ENCODE peak calls at places on chromosomes 11 and 22, in six cellular contexts. R is tibial artery, X is cardiac muscle cell, U is spleen, L is heart left ventricle, A is PC-3. M is an unnamed sample. For H3K4me1, the result is how much of the 10 kb centered on the place peaks cover.

GRCh38 chr22:48559647-48560388 is 1267.9 kb downstream of the BRD1 start:
- DNase-seq in R (no peak), X (no peak), U (no peak), L (no peak), A (no peak), M (peak)

GRCh38 chr11:47393163-47394049 is 15.0 kb upstream of the SLC39A13 start:
- DNase-seq in R (peak), X (peak), U (peak), L (peak), A (no peak), M (peak)

GRCh38 chr22:38504731-38505594 is 1.1 kb downstream of the DDX17 start:
- DNase-seq in R (peak), X (peak), U (peak), L (peak), A (no peak), M (peak)

GRCh38 chr22:48090332-48090672 is 1327.9 kb downstream of the TBC1D22A start:
- DNase-seq in R (no peak), X (no peak), U (no peak), L (no peak), A (no peak), M (no peak)

GRCh38 chr11:35583126-35583525 is 35.1 kb upstream of the FJX1 start:
- DNase-seq in R (no peak), X (peak), U (no peak), L (no peak), A (peak), M (no peak)

GRCh38 chr11:129611661-129612566 is 203.7 kb upstream of the TMEM45B start:
- DNase-seq in R (no peak), X (no peak), U (no peak), L (no peak), A (peak), M (no peak)

GRCh38 chr11:42524534-42525227 is 787.1 kb upstream of the API5 start:
- DNase-seq in R (peak), X (peak), U (no peak), L (peak), A (peak), M (peak)

GRCh38 chr11:11396290-11397042 is 43.4 kb upstream of the CSNK2A3 start:
- DNase-seq in R (peak), X (peak), U (no peak), L (no peak), A (no peak), M (no peak)

GRCh38 chr11:89182773-89183172 is 5.1 kb downstream of the TYR start:
- DNase-seq in R (no peak), X (no peak), U (no peak), L (no peak), A (no peak), M (no peak)

GRCh38 chr11:118930152-118930712 is 4.5 kb upstream of the BCL9L start:
- DNase-seq in R (peak), X (peak), U (peak), L (peak), A (peak), M (peak)

GRCh38 chr22:25493794-25494193 is 70.7 kb upstream of the GRK3 start:
- DNase-seq in R (no peak), X (no peak), U (no peak), L (no peak), A (no peak), M (no peak)

GRCh38 chr11:120172921-120173705 is 35.2 kb upstream of the TRIM29 start:
- DNase-seq in R (no peak), X (no peak), U (peak), L (no peak), A (no peak), M (no peak)

GRCh38 chr11:130872961-130873360 is 43.3 kb downstream of the SNX19 start:
- DNase-seq in R (no peak), X (peak), U (no peak), L (no peak), A (peak), M (no peak)

GRCh38 chr22:47195676-47196492 is 433.4 kb downstream of the TBC1D22A start:
- DNase-seq in R (peak), X (peak), U (peak), L (no peak), A (peak), M (no peak)

GRCh38 chr11:9815486-9816136 is 151.7 kb downstream of the SWAP70 start:
- DNase-seq in R (peak), X (peak), U (no peak), L (no peak), A (peak), M (no peak)

GRCh38 chr11:34354782-34355181 is 3.0 kb downstream of the ABTB2 start:
- DNase-seq in R (no peak), X (no peak), U (no peak), L (no peak), A (peak), M (no peak)

GRCh38 chr11:19458721-19459120 is 218.0 kb upstream of the E2F8 start:
- DNase-seq in R (no peak), X (no peak), U (no peak), L (no peak), A (no peak), M (no peak)

GRCh38 chr11:119518746-119519382 is 95.9 kb upstream of the THY1 start:
- DNase-seq in R (no peak), X (peak), U (no peak), L (no peak), A (peak), M (no peak)

GRCh38 chr11:57751676-57752253 is at the start of gene BTBD18:
- DNase-seq in R (no peak), X (peak), U (no peak), L (peak), A (peak), M (no peak)

GRCh38 chr11:102957953-102958352 is 2.4 kb upstream of the MMP13 start:
- DNase-seq in R (no peak), X (peak), U (no peak), L (no peak), A (peak), M (no peak)

DNA sequence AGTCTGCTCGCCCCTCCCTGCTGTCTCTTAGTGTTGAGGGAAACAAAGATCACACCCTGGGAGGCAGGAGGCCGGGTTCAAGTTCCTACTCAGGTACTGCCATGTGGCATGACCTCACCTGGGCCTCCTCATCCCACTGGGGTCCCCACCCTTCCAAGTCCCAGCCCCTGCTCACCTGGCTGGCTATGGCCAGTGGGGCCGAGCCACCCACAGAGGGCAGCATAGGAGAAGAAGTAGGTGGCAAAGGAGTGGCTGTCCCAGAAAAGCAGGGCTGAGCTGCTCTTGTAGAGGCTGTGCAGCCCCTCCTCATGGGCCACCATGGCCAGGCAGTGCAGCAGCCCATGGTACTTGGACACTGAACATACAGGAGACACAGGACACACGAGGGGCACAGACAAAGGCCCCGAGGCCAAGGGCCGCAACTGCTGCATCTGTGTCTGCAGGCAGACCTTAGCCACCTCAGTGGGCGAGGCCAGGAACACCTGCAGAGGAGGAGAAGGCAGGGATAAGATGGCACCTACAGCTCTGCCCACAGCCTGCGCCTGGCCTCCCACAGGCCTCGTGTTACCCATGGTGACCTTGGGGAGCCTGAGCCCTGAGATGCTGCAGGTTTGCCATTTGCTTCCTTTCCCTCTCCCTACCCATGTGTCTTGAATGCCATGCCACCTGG is 50.6 kb upstream of the MPEG1 start:
- DNase-seq in R (no peak), X (no peak), U (peak), L (no peak), A (peak), M (peak)
- TF ChIP-seq CTCF in R (no peak), X (no peak), U (peak), L (peak), A (peak), M (no peak)

DNA sequence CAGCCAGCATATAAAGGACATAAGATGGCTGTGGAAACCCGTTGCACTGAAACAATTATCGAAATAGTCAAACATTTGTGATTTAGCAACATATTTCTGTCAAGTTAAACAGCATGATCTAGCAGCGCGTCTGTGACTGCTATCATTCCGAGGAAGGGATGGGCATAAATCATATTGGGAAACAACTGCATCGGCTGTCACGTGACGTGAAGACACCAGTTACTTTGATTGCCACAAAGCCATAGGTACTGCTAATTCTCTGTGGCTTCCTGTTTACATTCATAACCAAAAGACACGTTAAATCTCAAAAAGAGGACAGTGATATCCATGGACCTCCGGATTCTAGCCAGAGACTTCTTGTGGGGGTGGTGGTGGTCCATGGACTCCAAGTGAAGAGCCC is 87.8 kb downstream of the CACNA1I start:
- DNase-seq in R (no peak), X (no peak), U (no peak), L (no peak), A (no peak), M (no peak)
- H3K4me1 ChIP-seq in R (under half), X (under half), U (under half), L (under half), A (under half), M (under half)

DNA sequence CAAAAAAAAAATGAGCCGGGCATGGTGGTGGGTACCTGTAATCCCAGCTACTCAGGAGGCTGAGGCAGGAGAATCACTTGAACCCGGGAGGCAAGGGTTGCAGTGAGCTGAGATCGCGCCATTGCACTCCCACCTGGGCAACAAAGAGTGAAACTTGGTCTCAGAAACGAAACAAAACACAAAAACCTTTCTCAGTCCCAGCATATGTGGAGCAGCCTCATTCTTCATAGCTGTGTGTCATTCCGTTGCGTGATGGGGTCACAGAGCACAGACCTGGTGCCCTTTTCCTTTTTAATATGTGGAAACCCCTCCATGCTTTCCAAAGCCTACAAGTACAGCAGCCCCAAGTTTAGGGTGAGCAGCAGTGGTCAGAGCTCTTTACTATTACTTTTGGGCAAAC is 13.7 kb downstream of the PEX26 start:
- DNase-seq in R (no peak), X (no peak), U (no peak), L (no peak), A (no peak), M (no peak)
- H3K4me3 ChIP-seq in R (peak), X (no peak), U (peak), L (no peak), A (no peak), M (peak)

GRCh38 chr11:2399488-2400068 is 972 bp upstream of the TSSC4 start:
- DNase-seq in R (no peak), X (peak), U (no peak), L (peak), A (no peak), M (no peak)
- TF ChIP-seq CTCF in R (no peak), X (no peak), U (no peak), L (no peak), A (no peak), M (no peak)

GRCh38 chr22:17436981-17437410 is 67.7 kb downstream of the CECR2 start:
- DNase-seq in R (no peak), X (no peak), U (no peak), L (no peak), A (no peak), M (no peak)

GRCh38 chr22:17431179-17431578 is 61.9 kb downstream of the CECR2 start:
- DNase-seq in R (no peak), X (no peak), U (no peak), L (no peak), A (peak), M (no peak)

GRCh38 chr22:17436382-17436951 is 67.2 kb downstream of the CECR2 start:
- DNase-seq in R (no peak), X (peak), U (no peak), L (no peak), A (no peak), M (no peak)

GRCh38 chr22:17434856-17435255 is 65.6 kb downstream of the CECR2 start:
- DNase-seq in R (no peak), X (no peak), U (no peak), L (no peak), A (no peak), M (no peak)

DNA sequence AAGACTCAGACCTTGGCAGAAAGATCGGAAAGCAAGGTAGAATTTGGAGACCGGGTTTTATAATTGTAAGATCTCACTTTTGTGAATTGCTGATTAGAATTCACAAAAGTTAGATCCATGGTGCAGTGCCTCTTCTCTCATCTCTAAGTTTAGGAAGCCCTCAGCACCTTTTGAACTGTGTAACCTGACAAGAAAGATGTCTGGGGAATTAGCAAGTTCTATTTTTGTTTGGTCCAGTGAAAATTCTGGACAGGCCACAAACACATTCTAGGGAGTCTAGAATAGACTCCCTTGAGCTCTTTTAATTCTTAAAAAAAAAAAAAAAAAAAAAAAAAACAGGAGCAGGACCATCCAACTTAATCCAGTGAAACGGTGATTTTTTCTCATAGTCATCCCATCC is 66.1 kb downstream of the CECR2 start:
- DNase-seq in R (no peak), X (no peak), U (no peak), L (no peak), A (no peak), M (no peak)
- H3K4me1 ChIP-seq in R (under half), X (half or more), U (under half), L (under half), A (under half), M (under half)

DNA sequence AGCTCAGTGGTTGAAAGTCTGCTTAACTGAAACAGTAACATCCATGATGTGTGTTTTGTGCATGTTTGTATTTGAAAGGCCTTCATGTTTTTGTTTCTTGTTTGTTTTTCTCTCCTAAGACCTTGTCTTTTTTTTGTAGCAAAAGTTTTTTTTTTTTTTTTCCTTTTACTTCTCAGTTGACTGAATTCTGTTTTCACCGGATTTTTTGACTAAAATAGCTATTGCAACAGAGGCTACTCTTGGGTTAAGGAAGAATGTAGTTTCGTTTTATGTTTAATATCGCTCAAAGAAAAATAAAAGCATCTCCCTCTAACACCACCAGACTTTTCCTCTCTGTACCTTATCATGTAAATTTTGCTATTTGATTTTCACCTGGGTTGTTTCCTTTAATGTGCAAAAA is 15.1 kb downstream of the APOL6 start:
- DNase-seq in R (no peak), X (peak), U (no peak), L (no peak), A (no peak), M (no peak)
- H3K4me3 ChIP-seq in R (peak), X (no peak), U (no peak), L (no peak), A (no peak), M (no peak)

M was measured in upper lobe of left lung.